ENCODE peak calls at places on chromosome X, in nine cellular contexts. A, H, K, F, N, P, G, Y and B are unnamed samples.

GRCh38 chrX:47148946-47149345 is 3.9 kb downstream of the RBM10 start:
- DNase-seq in G (no peak), K (no peak), F (no peak), N (no peak), Y (no peak), P (no peak), H (no peak), A (no peak), B (no peak)

GRCh38 chrX:135345328-135345645 is 36.0 kb downstream of the ETDC start:
- DNase-seq in P (no peak), K (no peak), H (peak; percentile 81), A (peak; percentile 68), G (no peak), F (peak; percentile 50), Y (peak; percentile 29), N (no peak), B (no peak)

GRCh38 chrX:72094894-72095293 is 36.8 kb downstream of the RTL5 start:
- DNase-seq in K (peak; percentile 69), N (no peak), G (peak; percentile 69), F (peak; percentile 44), P (no peak), A (no peak), H (no peak), Y (no peak), B (no peak)

GRCh38 chrX:68992998-68993397 is 164.2 kb downstream of the EFNB1 start:
- DNase-seq in N (no peak), A (peak; percentile 42), K (no peak), G (no peak), F (no peak), Y (no peak), H (no peak), P (no peak), B (no peak)

GRCh38 chrX:119194631-119195030 is 41.5 kb upstream of the PGRMC1 start:
- DNase-seq in Y (no peak), K (no peak), A (no peak), N (peak; percentile 30), F (no peak), H (no peak), P (no peak), G (no peak), B (no peak)

GRCh38 chrX:96683997-96684338 is 674 bp upstream of the DIAPH2 start:
- DNase-seq in F (no peak), H (no peak), G (no peak), K (no peak), A (no peak), N (no peak), Y (no peak), P (no peak), B (no peak)

GRCh38 chrX:19535481-19535880 is 20.2 kb upstream of the MAP3K15 start:
- DNase-seq in K (no peak), P (no peak), N (peak; percentile 54), Y (no peak), G (no peak), H (no peak), A (no peak), F (no peak), B (no peak)

GRCh38 chrX:108309144-108309543 is 129.1 kb downstream of the COL4A6 start:
- DNase-seq in F (no peak), H (no peak), G (no peak), A (no peak), P (peak; percentile 35), K (no peak), Y (no peak), N (peak; percentile 92), B (no peak)

GRCh38 chrX:31269914-31270313 is 198.1 kb upstream of the FTHL17 start:
- DNase-seq in H (no peak), N (no peak), K (no peak), A (no peak), P (no peak), Y (no peak), G (no peak), F (no peak), B (no peak)

GRCh38 chrX:49792376-49792775 is 36.7 kb upstream of the PAGE4 start:
- DNase-seq in A (no peak), H (no peak), N (no peak), F (no peak), K (no peak), Y (no peak), P (no peak), G (no peak), B (no peak)

GRCh38 chrX:46459603-46460002 is 85.6 kb downstream of the ZNF674 start:
- DNase-seq in H (no peak), Y (no peak), F (no peak), K (no peak), N (no peak), G (no peak), P (no peak), A (no peak), B (no peak)

GRCh38 chrX:74924449-74925209 is 623 bp downstream of the NEXMIF start:
- DNase-seq in Y (peak; percentile 11), H (peak; percentile 86), P (no peak), G (peak; percentile 81), A (peak; percentile 68), K (no peak), F (peak; percentile 59), N (peak; percentile 19), B (no peak)

DNA sequence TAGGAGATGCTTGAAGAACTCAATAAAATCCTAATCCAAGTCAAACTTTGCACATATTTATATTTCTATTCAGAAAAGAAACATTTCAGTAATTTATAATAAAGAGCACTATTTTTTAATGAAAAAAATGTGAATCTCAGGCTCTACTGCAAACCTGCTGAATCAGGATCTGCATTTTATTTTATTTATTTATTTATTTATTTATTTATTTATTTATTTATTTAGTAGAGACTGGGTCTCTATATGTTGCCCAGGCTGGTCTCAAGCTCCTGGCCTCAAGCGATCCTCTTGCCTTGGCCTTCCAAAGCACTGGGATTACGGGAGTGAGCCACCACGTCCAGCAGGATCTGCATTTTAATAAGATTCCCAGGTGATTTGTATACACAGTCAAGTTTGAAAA is 16.0 kb downstream of the SUPT20HL1 start:
- DNase-seq in P (no peak), Y (no peak), A (no peak), G (no peak), N (no peak), K (no peak), H (no peak), F (no peak), B (no peak)
- H3K4me1 ChIP-seq in P (no peaks in the 10 kb centered on the region), Y (no peaks in the 10 kb centered on the region), A (no peaks in the 10 kb centered on the region), G (no peaks in the 10 kb centered on the region), N (no peaks in the 10 kb centered on the region), K (no peaks in the 10 kb centered on the region), H (no peaks in the 10 kb centered on the region), F (peaks cover 7% of the 10 kb centered on the region), B (no peaks in the 10 kb centered on the region)

GRCh38 chrX:48468693-48469691 is 1.1 kb downstream of the SLC38A5 start:
- DNase-seq in K (peak; percentile 16), A (no peak), G (peak; percentile 76), N (no peak), H (no peak), Y (no peak), P (no peak), F (no peak), B (no peak)

GRCh38 chrX:48467331-48467761 is 2.7 kb downstream of the SLC38A5 start:
- DNase-seq in N (no peak), F (no peak), G (no peak), K (no peak), P (no peak), A (no peak), H (no peak), Y (no peak), B (no peak)

GRCh38 chrX:48466696-48467095 is 3.4 kb downstream of the SLC38A5 start:
- DNase-seq in H (no peak), G (peak; percentile 63), F (no peak), Y (no peak), N (no peak), P (no peak), A (no peak), K (no peak), B (no peak)

GRCh38 chrX:48470110-48470832 is at the start of gene SLC38A5:
- DNase-seq in N (no peak), G (no peak), F (no peak), H (no peak), Y (no peak), K (no peak), P (no peak), A (no peak), B (no peak)

DNA sequence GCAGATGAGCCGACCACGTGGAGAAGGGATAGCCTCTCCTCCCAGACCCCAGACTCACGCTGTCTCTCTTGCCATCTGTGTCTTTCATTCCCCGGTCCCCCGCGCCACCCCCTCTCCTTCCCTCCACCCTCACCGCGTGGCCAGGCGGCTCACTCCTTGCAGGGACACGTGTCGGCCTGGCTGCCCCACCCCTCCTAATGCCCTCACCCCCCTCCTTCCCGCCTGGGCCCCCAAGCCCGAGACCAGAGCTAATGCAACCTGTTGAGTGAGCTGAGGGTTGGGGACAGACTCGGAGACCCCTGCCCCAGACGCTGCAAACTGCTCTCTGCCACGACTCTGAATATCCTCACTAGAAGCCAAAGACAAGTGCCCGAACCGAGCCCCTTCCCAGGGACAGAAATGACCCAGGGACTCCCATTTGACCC is 1.8 kb downstream of the SLC38A5 start:
- DNase-seq in P (no peak), G (peak; percentile 50), N (no peak), K (peak; percentile 6), A (no peak), F (peak; percentile 43), Y (no peak), H (no peak), B (no peak)
- H3K4me3 ChIP-seq in P (peak overlapping the region; percentile 62), G (peak overlapping the region; percentile 85), N (no peak overlapping the region), K (peak overlapping the region; percentile 74), A (peak overlapping the region; percentile 57), F (peak overlapping the region; percentile 32), Y (peak overlapping the region; percentile 34), H (no peak overlapping the region), B (peak overlapping the region; percentile 25)

GRCh38 chrX:138858946-138859345 is 147.4 kb upstream of the FGF13 start:
- DNase-seq in G (no peak), H (no peak), K (no peak), A (no peak), Y (no peak), F (no peak), N (no peak), P (no peak), B (no peak)
- H3K9me3 ChIP-seq in G (no peaks in the 10 kb centered on the region), H (no peaks in the 10 kb centered on the region), K (no peaks in the 10 kb centered on the region), A (no peaks in the 10 kb centered on the region), Y (no peaks in the 10 kb centered on the region), F (no peaks in the 10 kb centered on the region), N (no peaks in the 10 kb centered on the region), P (no peaks in the 10 kb centered on the region), B (no peaks in the 10 kb centered on the region)

GRCh38 chrX:39773923-39774803 is 323.6 kb downstream of the BCOR start:
- DNase-seq in N (no peak), P (no peak), A (no peak), F (no peak), K (no peak), Y (no peak), G (no peak), H (no peak), B (no peak)

GRCh38 chrX:39769748-39770147 is 328.0 kb downstream of the BCOR start:
- DNase-seq in A (no peak), P (no peak), N (no peak), K (no peak), Y (no peak), F (no peak), G (no peak), H (no peak), B (no peak)

GRCh38 chrX:39773150-39773549 is 324.6 kb downstream of the BCOR start:
- DNase-seq in A (no peak), P (no peak), F (no peak), K (no peak), N (no peak), G (peak; percentile 68), H (no peak), Y (no peak), B (no peak)

GRCh38 chrX:39772057-39772832 is 325.5 kb downstream of the BCOR start:
- DNase-seq in N (no peak), A (no peak), P (no peak), F (peak; percentile 30), H (peak; percentile 58), G (peak; percentile 94), K (no peak), Y (no peak), B (no peak)

GRCh38 chrX:39771089-39771488 is 326.7 kb downstream of the BCOR start:
- DNase-seq in P (no peak), Y (no peak), K (no peak), G (no peak), A (no peak), N (no peak), F (no peak), H (no peak), B (no peak)
- H3K4me1 ChIP-seq in P (no peaks in the 10 kb centered on the region), Y (peaks cover 3% of the 10 kb centered on the region), K (peaks cover 49% of the 10 kb centered on the region), G (no peaks in the 10 kb centered on the region), A (peaks cover 3% of the 10 kb centered on the region), N (peaks cover 39% of the 10 kb centered on the region), F (peaks cover 27% of the 10 kb centered on the region), H (no peaks in the 10 kb centered on the region), B (no peaks in the 10 kb centered on the region)